ENCODE peak calls at places on chromosome 15, in seven cellular contexts. I is fibroblast of lung, W is adrenal gland, M is psoas muscle, Q is K562, E is left ventricle myocardium inferior, U is RWPE2. B is an unnamed sample.

GRCh38 chr15:49901867-49902775 is 216.9 kb downstream of the ATP8B4 start:
- DNase-seq in W (no peak), I (peak; percentile 83), Q (no peak), M (no peak), U (no peak), E (no peak), B (no peak)

GRCh38 chr15:85100186-85100937 is 118.7 kb downstream of the PDE8A start:
- DNase-seq in Q (no peak), W (no peak), U (no peak), E (no peak), I (no peak), M (no peak), B (no peak)

GRCh38 chr15:61034793-61035710 is 194.1 kb downstream of the RORA start:
- DNase-seq in W (no peak), U (no peak), I (peak; percentile 79), E (no peak), Q (no peak), M (no peak), B (no peak)

GRCh38 chr15:101242999-101243336 is 8.9 kb downstream of the CHSY1 start:
- DNase-seq in E (no peak), I (no peak), Q (no peak), W (no peak), U (no peak), M (no peak), B (no peak)

GRCh38 chr15:74964794-74965193 is 8.2 kb upstream of the RPP25 start:
- DNase-seq in U (no peak), E (no peak), Q (no peak), W (no peak), M (no peak), I (no peak), B (no peak)

GRCh38 chr15:52558196-52558595 is 10.6 kb downstream of the ARPP19 start:
- DNase-seq in M (no peak), I (peak; percentile 65), U (peak; percentile 84), E (no peak), W (peak; percentile 54), Q (no peak), B (no peak)

GRCh38 chr15:42385206-42385979 is 26.1 kb downstream of the CAPN3 start:
- DNase-seq in M (no peak), E (no peak), W (no peak), I (peak; percentile 55), Q (peak; percentile 76), U (peak; percentile 53), B (no peak)

GRCh38 chr15:42070276-42070965 is 23.9 kb downstream of the PLA2G4D start:
- DNase-seq in Q (no peak), U (no peak), I (no peak), M (no peak), E (no peak), W (peak; percentile 9), B (no peak)

GRCh38 chr15:70477750-70478250 is 285.6 kb downstream of the UACA start:
- DNase-seq in I (no peak), E (no peak), U (no peak), W (no peak), Q (no peak), M (no peak), B (no peak)

GRCh38 chr15:33114484-33114767 is 80.1 kb downstream of the FMN1 start:
- DNase-seq in U (no peak), I (peak; percentile 96), M (no peak), W (no peak), E (no peak), Q (no peak), B (no peak)

GRCh38 chr15:70474682-70475438 is 288.5 kb downstream of the UACA start:
- DNase-seq in M (peak; percentile 88), E (peak; percentile 36), Q (no peak), W (no peak), U (peak; percentile 93), I (peak; percentile 99), B (peak; percentile 83)

GRCh38 chr15:98077186-98077585 is 116.7 kb downstream of the ARRDC4 start:
- DNase-seq in M (peak; percentile 42), Q (peak; percentile 81), U (no peak), W (no peak), E (no peak), I (no peak), B (no peak)

GRCh38 chr15:95323798-95324197 is 1006.7 kb upstream of the NR2F2 start:
- DNase-seq in U (no peak), W (no peak), I (no peak), Q (no peak), M (no peak), E (no peak), B (no peak)

GRCh38 chr15:86021281-86022264 is 58.1 kb upstream of the AGBL1 start:
- DNase-seq in E (no peak), M (peak; percentile 26), U (peak; percentile 90), Q (no peak), W (peak; percentile 57), I (no peak), B (no peak)

GRCh38 chr15:40744810-40745152 is 10.3 kb downstream of the RMDN3 start:
- DNase-seq in Q (no peak), E (no peak), U (peak; percentile 47), M (no peak), I (no peak), W (no peak), B (peak; percentile 21)

GRCh38 chr15:40749151-40749630 is 5.9 kb downstream of the RMDN3 start:
- DNase-seq in M (no peak), W (no peak), I (no peak), Q (no peak), U (no peak), E (no peak), B (no peak)

GRCh38 chr15:40743921-40744809 is 10.9 kb downstream of the RMDN3 start:
- DNase-seq in E (no peak), W (no peak), M (no peak), Q (no peak), U (peak; percentile 82), I (peak; percentile 82), B (peak; percentile 49)

GRCh38 chr15:40747685-40748631 is 7.1 kb downstream of the RMDN3 start:
- DNase-seq in M (no peak), E (no peak), I (no peak), U (no peak), Q (no peak), W (no peak), B (no peak)

GRCh38 chr15:40746916-40747418 is 8.1 kb downstream of the RMDN3 start:
- DNase-seq in M (no peak), E (no peak), U (peak; percentile 12), Q (no peak), I (peak; percentile 68), W (no peak), B (no peak)
- H3K36me3 ChIP-seq in M (peaks cover 9% of the 10 kb centered on the region), E (peaks cover 74% of the 10 kb centered on the region), U (peaks cover 77% of the 10 kb centered on the region), Q (peaks cover 89% of the 10 kb centered on the region), I (peaks cover 8% of the 10 kb centered on the region), W (no peaks in the 10 kb centered on the region), B (peaks cover 47% of the 10 kb centered on the region)

GRCh38 chr15:65466901-65467300 is 44.2 kb upstream of the IGDCC4 start:
- DNase-seq in I (no peak), W (no peak), E (no peak), M (no peak), U (no peak), Q (no peak), B (no peak)

DNA sequence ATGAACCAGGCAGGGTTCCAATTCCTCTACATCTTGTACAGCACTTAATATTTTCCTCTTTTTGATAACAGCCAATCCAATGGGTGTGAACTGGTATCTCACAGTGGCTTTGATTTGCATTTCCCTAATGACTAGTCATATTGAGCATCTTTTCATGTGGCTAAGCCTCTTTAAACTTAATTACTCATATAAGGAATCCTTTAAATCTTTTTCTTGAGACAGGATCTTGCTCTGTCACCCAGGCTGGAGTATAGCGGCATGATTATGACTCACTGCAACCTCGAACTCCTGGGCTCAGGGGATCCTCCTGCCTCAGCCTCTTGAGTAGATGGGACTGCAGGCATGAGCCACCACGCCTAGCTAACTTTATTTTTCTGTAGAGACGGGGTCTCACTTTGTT is 38.2 kb upstream of the IGDCC4 start:
- DNase-seq in U (no peak), E (no peak), I (peak; percentile 8), M (no peak), W (no peak), Q (no peak), B (no peak)
- H3K36me3 ChIP-seq in U (peaks cover 96% of the 10 kb centered on the region), E (peaks cover 99% of the 10 kb centered on the region), I (no peaks in the 10 kb centered on the region), M (peaks cover 2% of the 10 kb centered on the region), W (no peaks in the 10 kb centered on the region), Q (peaks cover 79% of the 10 kb centered on the region), B (peaks cover 62% of the 10 kb centered on the region)

DNA sequence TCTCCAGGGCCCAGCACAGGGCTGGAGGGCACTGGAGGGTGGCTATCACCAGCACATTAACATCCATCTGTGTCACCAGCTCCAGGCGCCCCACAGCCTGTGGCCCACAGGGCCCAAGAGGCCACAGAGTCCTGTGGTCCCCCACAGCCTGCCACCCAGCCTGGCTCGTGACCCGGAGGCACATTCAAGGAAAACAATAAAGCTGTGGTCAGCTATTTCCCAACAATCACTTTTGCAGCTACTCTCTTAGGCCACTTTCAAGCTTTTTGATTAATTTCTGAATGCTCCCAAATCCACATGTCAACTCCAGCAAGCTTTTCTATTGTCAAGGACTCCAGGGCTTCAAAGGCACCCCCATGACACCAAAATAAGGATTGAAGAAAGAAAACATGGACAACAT is 16.7 kb downstream of the IDH2 start:
- DNase-seq in I (no peak), U (no peak), Q (no peak), M (no peak), E (no peak), W (no peak), B (no peak)
- H3K36me3 ChIP-seq in I (peaks cover 5% of the 10 kb centered on the region), U (peaks cover 27% of the 10 kb centered on the region), Q (peaks cover 42% of the 10 kb centered on the region), M (peaks cover 2% of the 10 kb centered on the region), E (peaks cover 96% of the 10 kb centered on the region), W (no peaks in the 10 kb centered on the region), B (peaks cover 21% of the 10 kb centered on the region)

GRCh38 chr15:25860885-25861866 is 2.0 kb downstream of the ATP10A start:
- DNase-seq in I (no peak), W (no peak), E (no peak), Q (no peak), M (no peak), U (no peak), B (no peak)

GRCh38 chr15:25862087-25862468 is 1.0 kb downstream of the ATP10A start:
- DNase-seq in M (no peak), Q (no peak), E (no peak), W (no peak), I (peak; percentile 5), U (no peak), B (peak; percentile 72)

GRCh38 chr15:25862469-25863066 is 559 bp downstream of the ATP10A start:
- DNase-seq in M (no peak), W (no peak), U (peak; percentile 76), I (peak; percentile 34), Q (no peak), E (no peak), B (no peak)

GRCh38 chr15:25859838-25860645 is 3.1 kb downstream of the ATP10A start:
- DNase-seq in E (no peak), M (no peak), I (peak; percentile 6), Q (no peak), W (no peak), U (no peak), B (peak; percentile 78)

DNA sequence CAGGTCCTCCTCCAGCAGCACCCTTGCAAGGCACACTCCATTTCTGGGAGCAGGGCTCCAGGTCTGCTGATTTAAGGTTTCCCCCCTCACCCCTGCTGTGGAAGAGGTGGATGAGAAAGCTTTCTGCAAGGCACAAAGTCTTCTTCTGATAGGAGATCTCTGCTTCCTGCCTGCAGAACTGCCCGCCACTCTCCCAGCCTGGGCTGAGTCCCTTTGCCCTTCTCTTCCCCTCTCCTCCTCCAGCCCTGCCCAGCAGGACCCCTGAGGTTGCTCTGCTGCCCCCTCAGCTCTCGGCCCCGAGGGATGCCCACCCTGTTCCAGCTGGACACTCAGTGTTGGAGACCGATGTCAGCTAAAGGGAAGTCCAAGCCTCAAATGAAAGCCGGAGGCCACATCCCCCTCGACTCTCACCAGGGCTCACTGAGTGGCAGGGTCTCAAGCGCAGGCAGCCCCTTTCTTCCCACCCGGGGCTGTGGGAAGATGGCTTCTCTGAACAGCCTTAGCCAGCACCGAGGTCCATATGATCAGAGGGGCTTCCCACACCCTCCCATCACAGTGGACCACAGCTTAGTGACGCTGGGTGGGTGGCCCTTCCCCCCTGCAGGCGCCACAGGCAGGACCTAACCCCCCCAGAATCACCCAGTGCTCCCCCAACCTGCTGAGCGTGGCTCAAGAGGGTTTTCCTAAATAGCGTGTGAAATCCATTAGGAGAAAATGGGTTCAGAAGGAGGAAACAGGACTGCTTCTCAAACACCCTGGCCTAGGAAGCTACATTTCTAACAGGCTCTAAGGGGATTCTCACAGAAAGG is 4.0 kb downstream of the ATP10A start:
- DNase-seq in W (no peak), U (no peak), Q (no peak), I (no peak), E (no peak), M (no peak), B (peak; percentile 59)
- H3K36me3 ChIP-seq in W (no peaks in the 10 kb centered on the region), U (peaks cover 5% of the 10 kb centered on the region), Q (no peaks in the 10 kb centered on the region), I (no peaks in the 10 kb centered on the region), E (no peaks in the 10 kb centered on the region), M (no peaks in the 10 kb centered on the region), B (no peaks in the 10 kb centered on the region)